ENCODE peak calls at places on chromosomes 1 and 21, in nine cellular contexts. H is GM23248, D is fibroblast of lung, J is SK-N-SH, W is colonic mucosa, X is H1, E is mesendoderm, O is PC-3, A is endothelial cell of umbilical vein. C is an unnamed sample.

GRCh38 chr1:172627702-172628101 is 31.2 kb upstream of the FASLG start:
- DNase-seq in D (no peak), X (no peak), W (no peak), J (no peak), E (no peak), H (no peak), O (no peak), A (no peak), C (no peak)

GRCh38 chr1:31238986-31239613 is 587 bp downstream of the NKAIN1 start:
- DNase-seq in D (peak), O (no peak), J (peak), E (peak), H (peak), W (peak), X (peak), A (peak), C (peak)

GRCh38 chr1:98427664-98428063 is 233.9 kb upstream of the SNX7 start:
- DNase-seq in W (no peak), D (no peak), A (no peak), O (no peak), J (no peak), E (no peak), X (no peak), H (no peak), C (no peak)

GRCh38 chr21:35138665-35139381 is 89.7 kb upstream of the RUNX1 start:
- DNase-seq in A (no peak), H (peak), O (peak), W (no peak), D (peak), E (no peak), X (no peak), J (no peak), C (no peak)

GRCh38 chr1:235343726-235344125 is 15.4 kb downstream of the GGPS1 start:
- DNase-seq in D (no peak), W (no peak), O (no peak), J (no peak), E (no peak), H (no peak), X (no peak), A (no peak), C (no peak)

GRCh38 chr1:22815043-22815365 is 104.4 kb downstream of the EPHB2 start:
- DNase-seq in J (no peak), W (no peak), A (no peak), H (no peak), E (no peak), X (no peak), O (no peak), D (no peak), C (no peak)

GRCh38 chr1:206002160-206002559 is 1.0 kb downstream of the RAB7B start:
- DNase-seq in H (peak), W (no peak), A (no peak), D (no peak), X (no peak), J (no peak), O (no peak), E (no peak), C (peak)

GRCh38 chr1:235557495-235557894 is 53.2 kb upstream of the B3GALNT2 start:
- DNase-seq in H (no peak), X (no peak), O (no peak), W (peak), J (no peak), E (peak), D (no peak), A (no peak), C (peak)

GRCh38 chr21:44083631-44084291 is 23.4 kb upstream of the PWP2 start:
- DNase-seq in E (no peak), H (no peak), D (no peak), A (peak), O (no peak), J (no peak), X (no peak), W (peak), C (no peak)

GRCh38 chr1:199591468-199591867 is 436.0 kb upstream of the NR5A2 start:
- DNase-seq in E (no peak), J (no peak), W (no peak), H (no peak), O (no peak), A (no peak), D (no peak), X (no peak), C (no peak)

GRCh38 chr1:183417691-183418491 is at the start of gene NMNAT2:
- DNase-seq in O (peak), X (no peak), A (no peak), D (peak), E (peak), J (peak), H (peak), W (no peak), C (peak)

GRCh38 chr1:207644852-207645631 is at the start of gene CR1L:
- DNase-seq in O (peak), J (peak), W (peak), H (peak), A (peak), E (no peak), X (no peak), D (peak), C (peak)
- H3K9ac ChIP-seq in O (no peak), J (no peak), W (peak), H (no peak), A (no peak), E (no peak), X (no peak), D (no peak), C (no peak)

GRCh38 chr1:36098650-36099365 is 10.1 kb downstream of the ADPRS start:
- DNase-seq in J (no peak), A (no peak), H (no peak), W (no peak), X (no peak), O (no peak), E (no peak), D (no peak), C (no peak)
- H3K27ac ChIP-seq in J (no peak), A (no peak), H (no peak), W (no peak), X (no peak), O (no peak), E (no peak), D (no peak), C (no peak)

GRCh38 chr1:71422221-71422620 is 341.4 kb upstream of the ZRANB2 start:
- DNase-seq in J (no peak), A (no peak), O (no peak), X (no peak), E (no peak), W (no peak), H (no peak), D (no peak), C (no peak)
- H3K4me3 ChIP-seq in J (no peak), A (no peak), O (no peak), X (no peak), E (no peak), W (no peak), H (no peak), D (no peak), C (no peak)

DNA sequence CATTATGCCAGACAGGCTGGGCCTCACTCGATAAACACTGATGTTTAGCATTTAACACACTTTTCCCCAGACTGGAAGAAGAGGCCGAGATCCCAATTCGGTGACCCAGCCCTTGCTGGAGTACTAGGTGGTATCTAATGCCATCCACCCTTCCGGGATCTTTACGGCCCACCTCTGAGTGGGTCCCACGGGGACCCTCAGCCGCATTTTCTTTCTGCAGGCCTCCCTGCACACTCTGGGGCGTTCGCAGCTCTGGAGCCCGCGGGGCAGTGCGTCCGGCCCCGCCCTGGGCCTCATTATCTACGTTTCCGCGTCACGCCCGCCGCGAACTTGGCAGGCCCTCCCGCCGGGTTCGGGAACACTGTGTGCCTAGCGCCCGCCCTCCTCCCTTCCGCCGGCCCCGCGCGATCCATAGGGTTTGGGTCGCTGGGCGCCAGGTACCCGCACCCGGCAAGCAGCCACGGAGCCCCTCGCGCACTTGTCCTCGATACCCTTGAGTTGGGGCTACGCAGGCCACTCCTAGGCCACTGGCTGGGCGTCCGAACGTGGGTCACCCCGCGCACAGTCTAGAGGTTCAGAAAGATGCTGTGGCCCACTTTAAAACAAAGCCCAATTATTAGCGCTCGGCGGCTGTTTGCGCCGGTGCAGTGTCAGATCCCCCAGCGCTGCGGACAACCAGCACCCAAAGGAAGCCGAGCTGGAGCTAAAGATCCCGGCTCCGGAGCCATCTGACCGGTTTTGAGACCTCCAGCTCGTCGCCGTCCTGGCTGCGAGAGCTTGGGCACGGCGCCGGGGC is 942 bp upstream of the EVA1C start:
- DNase-seq in D (peak), J (peak), W (peak), O (peak), H (peak), X (no peak), E (no peak), A (peak), C (peak)
- H3K9ac ChIP-seq in D (peak), J (peak), W (peak), O (peak), H (peak), X (no peak), E (peak), A (peak), C (no peak)